ENCODE peak calls at places on chromosome 5, in seven cellular contexts. K is dorsolateral prefrontal cortex; M is endodermal cell; O is fibroblast of the conjunctiva; N is activated T-cell treated with anti-CD3 and anti-CD28 coated beads, Interleukin-2, amount 50 U/mL, for 4 hours; J is GM04504; P is heart right ventricle. E is an unnamed sample.

GRCh38 chr5:1793966-1794895 is 5.4 kb downstream of the MRPL36 start:
- DNase-seq in K (no peak), O (peak; percentile 20), M (no peak), N (no peak), J (no peak), P (no peak), E (no peak)

GRCh38 chr5:131262953-131263541 is 806 bp upstream of the CDC42SE2 start:
- DNase-seq in M (no peak), N (no peak), O (no peak), P (no peak), J (no peak), K (no peak), E (no peak)

GRCh38 chr5:157903117-157903450 is 44.1 kb upstream of the CLINT1 start:
- DNase-seq in J (no peak), K (no peak), P (no peak), N (no peak), M (no peak), O (no peak), E (no peak)

GRCh38 chr5:168312606-168313297 is 21.3 kb downstream of the WWC1 start:
- DNase-seq in O (no peak), J (no peak), P (no peak), N (no peak), K (no peak), M (no peak), E (no peak)

GRCh38 chr5:61662670-61663069 is 330.6 kb downstream of the ZSWIM6 start:
- DNase-seq in O (no peak), K (no peak), N (no peak), P (no peak), M (no peak), J (no peak), E (no peak)

GRCh38 chr5:109413463-109413862 is 3.7 kb upstream of the PJA2 start:
- DNase-seq in K (no peak), O (no peak), N (no peak), P (peak; percentile 16), J (no peak), M (peak; percentile 51), E (no peak)

GRCh38 chr5:16557477-16557876 is 59.3 kb downstream of the RETREG1 start:
- DNase-seq in K (no peak), O (no peak), P (no peak), M (no peak), J (no peak), N (no peak), E (no peak)

GRCh38 chr5:103620851-103621547 is 58.4 kb upstream of the NUDT12 start:
- DNase-seq in N (no peak), O (no peak), P (no peak), K (no peak), M (no peak), J (no peak), E (no peak)

GRCh38 chr5:128920345-128921215 is 44.7 kb upstream of the SLC27A6 start:
- DNase-seq in M (no peak), J (no peak), K (no peak), O (peak; percentile 26), N (no peak), P (peak; percentile 61), E (no peak)

GRCh38 chr5:11973469-11973868 is 69.2 kb upstream of the CTNND2 start:
- DNase-seq in P (no peak), N (no peak), O (no peak), M (no peak), K (no peak), J (no peak), E (no peak)